ENCODE peak calls at places on chromosomes 11 and 22, in five cellular contexts. Z is cardiac muscle cell, Y is IMR-90, A is activated T-helper 1 cell treated with Interleukin-2 at 50 U/mL for 16 hours, X is heart right ventricle. C is an unnamed sample.

GRCh38 chr11:15663778-15664218 is 549.1 kb downstream of the INSC start:
- DNase-seq in X (no peak), Z (no peak), A (no peak), Y (no peak), C (no peak)

GRCh38 chr11:95678988-95679387 is 110.6 kb downstream of the FAM76B start:
- DNase-seq in Z (no peak), A (no peak), Y (no peak), X (no peak), C (no peak)

GRCh38 chr22:17121235-17122195 is at the start of gene TMEM121B:
- DNase-seq in Z (peak; percentile 94), A (no peak), Y (peak; percentile 59), X (peak; percentile 85), C (peak; percentile 36)

GRCh38 chr11:94934362-94934761 is 39.0 kb downstream of the CWC15 start:
- DNase-seq in X (no peak), Y (peak; percentile 65), A (no peak), Z (no peak), C (peak; percentile 6)

GRCh38 chr11:22510741-22511140 is 114.9 kb downstream of the FANCF start:
- DNase-seq in A (no peak), Y (peak; percentile 44), X (no peak), Z (no peak), C (no peak)

GRCh38 chr11:93796832-93797231 is 12.8 kb downstream of the MED17 start:
- DNase-seq in A (no peak), X (no peak), Y (no peak), Z (no peak), C (no peak)

GRCh38 chr22:21941921-21942320 is 10.7 kb downstream of the PPM1F start:
- DNase-seq in X (no peak), Z (no peak), A (no peak), Y (no peak), C (no peak)

GRCh38 chr11:19729141-19729540 is 16.5 kb downstream of the NAV2 start:
- DNase-seq in X (no peak), Z (no peak), A (no peak), Y (no peak), C (no peak)

GRCh38 chr22:46340676-46341075 is 5.2 kb downstream of the TRMU start:
- DNase-seq in A (no peak), Z (no peak), Y (no peak), X (no peak), C (no peak)

GRCh38 chr11:35618497-35619029 is 303 bp downstream of the FJX1 start:
- DNase-seq in A (no peak), X (peak; percentile 12), Z (peak; percentile 60), Y (peak; percentile 51), C (no peak)

GRCh38 chr22:39690901-39691620 is 120.5 kb downstream of the CACNA1I start:
- DNase-seq in X (no peak), A (no peak), Y (no peak), Z (no peak), C (no peak)

GRCh38 chr22:37905534-37906363 is at the start of gene MICALL1:
- DNase-seq in A (peak; percentile 60), X (peak; percentile 67), Y (peak; percentile 67), Z (peak; percentile 89), C (no peak)

GRCh38 chr11:85464283-85464682 is 162.9 kb downstream of the DLG2 start:
- DNase-seq in Y (no peak), X (no peak), A (no peak), Z (no peak), C (no peak)

GRCh38 chr11:86610559-86611341 is 61.7 kb downstream of the ME3 start:
- DNase-seq in X (no peak), Y (no peak), Z (peak; percentile 66), A (no peak), C (no peak)

GRCh38 chr22:37274380-37274862 is 7.9 kb upstream of the CYTH4 start:
- DNase-seq in Y (no peak), A (no peak), Z (no peak), X (peak; percentile 52), C (no peak)

GRCh38 chr22:41352058-41352457 is 29.7 kb upstream of the TEF start:
- DNase-seq in Z (no peak), A (no peak), X (no peak), Y (peak; percentile 55), C (no peak)

GRCh38 chr11:122791411-122791810 is 46.9 kb upstream of the CRTAM start:
- DNase-seq in X (no peak), A (no peak), Z (no peak), Y (peak; percentile 47), C (no peak)

GRCh38 chr11:75667268-75667830 is 1.5 kb downstream of the MAP6 start:
- DNase-seq in Z (peak; percentile 52), Y (no peak), A (no peak), X (peak; percentile 20), C (no peak)

GRCh38 chr22:17729561-17729960 is 44.7 kb downstream of the BID start:
- DNase-seq in A (no peak), Y (no peak), X (no peak), Z (no peak), C (no peak)

GRCh38 chr11:12167098-12167999 is 57.0 kb downstream of the MICAL2 start:
- DNase-seq in A (no peak), X (no peak), Z (no peak), Y (peak; percentile 97), C (no peak)

GRCh38 chr22:29343313-29343805 is 27.9 kb upstream of the RASL10A start:
- DNase-seq in A (no peak), X (peak; percentile 60), Y (peak; percentile 40), Z (peak; percentile 49), C (peak; percentile 99)

GRCh38 chr22:29700949-29701927 is 18.6 kb upstream of the CABP7 start:
- DNase-seq in A (no peak), Z (peak; percentile 55), Y (peak; percentile 34), X (no peak), C (no peak)

C was measured in DMS 273 treated with DMSO at 0.1 percent for 48 hours.